ENCODE peak calls at places on chromosomes 4 and X, in nine cellular contexts. L is right lobe of liver, X is heart left ventricle, H is body of pancreas, A is cardiac muscle cell, E is right atrium auricular region, U is Peyer's patch, N is astrocyte, G is lung. D is an unnamed sample. For H3K4me1, the result is how much of the 10 kb centered on the place peaks cover.

GRCh38 chr4:4766570-4766969 is 92.9 kb upstream of the MSX1 start:
- DNase-seq in A (no peak), E (no peak), U (no peak), L (no peak), N (no peak), X (no peak), H (no peak), G (no peak), D (no peak)

GRCh38 chrX:31179203-31179602 is 107.4 kb upstream of the FTHL17 start:
- DNase-seq in N (no peak), G (no peak), X (no peak), A (no peak), H (no peak), L (no peak), E (no peak), U (no peak), D (no peak)

GRCh38 chr4:168797176-168797575 is 212.9 kb downstream of the CBR4 start:
- DNase-seq in L (no peak), H (no peak), G (no peak), N (peak), E (no peak), A (no peak), X (no peak), U (no peak), D (no peak)

GRCh38 chrX:154327026-154327820 is 31.6 kb downstream of the TKTL1 start:
- DNase-seq in N (peak), X (peak), L (no peak), G (no peak), A (no peak), U (no peak), E (no peak), H (peak), D (no peak)

GRCh38 chrX:76538860-76539259 is 111.3 kb downstream of the MAGEE1 start:
- DNase-seq in L (no peak), G (no peak), A (no peak), X (no peak), H (no peak), E (no peak), U (no peak), N (no peak), D (no peak)

GRCh38 chr4:184588893-184589292 is 60.4 kb downstream of the CASP3 start:
- DNase-seq in L (no peak), N (peak), H (no peak), E (no peak), G (no peak), X (no peak), A (no peak), U (no peak), D (no peak)

GRCh38 chrX:17748684-17749083 is 11.4 kb downstream of the SCML1 start:
- DNase-seq in H (no peak), X (no peak), E (no peak), L (no peak), N (no peak), A (no peak), G (no peak), U (no peak), D (no peak)

GRCh38 chr4:7457201-7458065 is 22.7 kb upstream of the PSAPL1 start:
- DNase-seq in G (no peak), N (no peak), H (no peak), L (no peak), A (no peak), X (no peak), E (no peak), U (no peak), D (no peak)

GRCh38 chr4:1193206-1194027 is 21.0 kb upstream of the SPON2 start:
- DNase-seq in A (no peak), U (peak), N (no peak), H (peak), X (no peak), E (no peak), G (no peak), L (no peak), D (peak)

GRCh38 chrX:40012800-40013682 is 84.7 kb downstream of the BCOR start:
- DNase-seq in A (peak), X (peak), E (peak), H (peak), U (peak), G (peak), L (peak), N (peak), D (peak)

GRCh38 chr4:24850669-24851068 is 55.3 kb downstream of the SOD3 start:
- DNase-seq in H (no peak), U (no peak), X (no peak), E (no peak), A (no peak), N (peak), L (no peak), G (no peak), D (peak)

GRCh38 chr4:139686130-139686529 is 20.5 kb downstream of the MGST2 start:
- DNase-seq in H (no peak), A (no peak), G (no peak), E (no peak), N (no peak), X (no peak), L (no peak), U (no peak), D (no peak)
- H3K4me1 ChIP-seq in H (under half), A (under half), G (under half), E (under half), N (under half), X (under half), L (under half), U (under half), D (under half)

DNA sequence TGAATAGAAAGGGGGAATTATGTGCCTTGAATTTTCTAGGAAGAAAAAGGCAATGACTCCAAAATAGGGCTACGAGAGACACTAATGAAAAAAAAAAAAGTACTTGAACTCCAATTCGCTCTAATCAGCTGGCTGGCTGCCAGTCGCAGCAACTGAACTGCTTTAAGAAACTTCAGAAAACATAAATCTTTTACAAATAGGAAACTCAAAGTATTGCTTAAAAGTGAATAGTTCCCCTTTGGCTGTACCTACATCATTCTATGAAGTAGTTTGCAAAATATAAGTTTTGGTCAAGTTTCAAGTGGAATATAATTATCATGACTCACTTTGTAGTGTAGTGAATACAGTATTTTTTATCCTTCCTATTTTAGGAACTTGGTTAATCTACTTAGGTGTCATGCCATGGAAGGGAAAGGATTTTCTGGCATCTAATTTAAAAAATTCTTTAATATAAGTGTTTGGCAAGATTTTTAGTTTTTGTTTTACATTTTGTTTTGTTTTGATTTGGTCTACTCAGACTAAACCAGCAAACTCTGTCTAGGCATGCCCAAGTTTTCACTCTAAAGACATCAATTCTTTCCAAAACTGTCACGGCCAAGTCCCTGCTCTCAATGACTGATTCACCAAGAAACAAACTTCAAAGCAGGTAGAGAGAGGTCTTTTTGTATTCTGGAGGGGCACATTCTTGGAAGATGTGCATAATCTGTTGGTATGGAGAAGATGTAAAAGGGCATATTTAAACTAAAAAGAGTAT is 382.4 kb upstream of the GALNT7 start:
- DNase-seq in E (no peak), N (peak), G (no peak), L (no peak), X (no peak), A (peak), H (peak), U (no peak), D (no peak)
- TF ChIP-seq CTCF in E (no peak), N (no peak), G (no peak), L (no peak), X (no peak), A (no peak), H (no peak), U (no peak), D (no peak)

DNA sequence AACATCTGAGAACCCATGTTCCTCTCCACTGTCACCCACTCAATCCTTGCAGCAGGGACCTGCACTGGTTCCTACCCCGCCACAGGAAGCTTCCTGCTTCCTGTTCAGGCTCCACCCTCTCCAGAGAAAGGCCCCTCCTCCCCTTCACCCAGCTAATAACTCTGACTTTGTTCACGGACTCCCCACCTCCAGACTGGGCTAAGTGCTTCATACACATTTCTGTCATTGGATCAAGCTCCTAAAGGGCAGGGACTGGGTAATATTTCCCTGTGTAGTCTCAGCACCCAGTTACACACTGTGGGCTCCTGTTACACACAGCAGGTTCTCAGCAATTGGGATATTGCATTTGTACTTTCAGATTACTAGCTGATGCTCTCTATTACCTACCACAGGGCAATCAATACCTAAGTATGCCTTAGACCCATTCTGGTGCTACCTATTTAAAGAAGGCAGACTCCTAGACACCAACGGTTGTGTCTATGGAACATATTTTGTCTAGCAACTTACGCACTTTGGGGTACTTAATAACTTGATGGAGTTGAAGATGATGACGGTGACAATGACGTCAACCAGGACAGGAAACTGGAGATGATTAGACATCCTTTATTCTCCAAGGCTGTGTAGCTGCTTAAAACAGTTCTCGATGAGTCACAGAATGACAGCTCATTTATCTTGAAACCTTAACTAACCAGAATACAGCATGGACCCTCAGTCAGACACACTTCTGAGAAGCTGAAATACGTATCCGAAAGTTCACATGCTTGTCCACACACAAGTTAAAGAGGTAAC is 58.1 kb downstream of the MAML3 start:
- DNase-seq in X (peak), H (no peak), E (no peak), L (no peak), A (peak), U (no peak), N (peak), G (no peak), D (no peak)
- H3K4me1 ChIP-seq in X (half or more), H (half or more), E (half or more), L (under half), A (half or more), U (under half), N (half or more), G (under half), D (half or more)

DNA sequence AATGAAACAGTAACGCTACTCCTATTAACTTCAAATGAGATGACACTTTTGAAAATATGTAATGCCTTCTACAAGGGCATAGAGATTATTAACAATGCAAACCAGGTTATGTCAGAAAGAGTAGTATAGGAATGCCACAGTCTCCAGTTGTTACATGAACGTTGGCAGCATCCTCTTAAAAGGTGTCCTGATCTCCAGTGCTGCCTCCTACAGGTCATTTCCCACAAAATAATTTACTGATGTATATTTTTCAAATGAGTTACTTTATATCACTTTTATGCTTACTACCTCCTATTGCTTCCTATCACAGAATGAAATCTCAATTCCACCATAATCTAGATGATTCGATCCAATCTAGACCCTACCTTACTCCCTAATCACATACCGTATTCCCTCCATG is 195.2 kb upstream of the EPHA5 start:
- DNase-seq in A (peak), N (no peak), L (no peak), H (no peak), G (no peak), E (no peak), X (no peak), U (no peak), D (no peak)
- TF ChIP-seq CTCF in A (peak), N (peak), L (no peak), H (peak), G (no peak), E (no peak), X (no peak), U (no peak), D (no peak)